ENCODE peak calls at places on chromosomes 2 and 18, in nine cellular contexts. N is IMR-90, M is prostate gland, E is right lobe of liver, Y is ovary, J is astrocyte, B is left ventricle myocardium inferior, U is WERI-Rb-1, C is MM.1S. P is an unnamed sample.

GRCh38 chr18:39945076-39945475 is 2010.0 kb upstream of the PIK3C3 start:
- DNase-seq in J (no peak), Y (no peak), C (no peak), N (no peak), U (no peak), M (no peak), E (no peak), B (no peak), P (no peak)

GRCh38 chr2:136423516-136423996 is 305.6 kb upstream of the CXCR4 start:
- DNase-seq in J (peak; percentile 22), N (peak; percentile 47), E (peak; percentile 68), C (peak; percentile 88), U (peak; percentile 81), Y (peak; percentile 67), B (peak; percentile 63), M (peak; percentile 49), P (peak; percentile 21)

GRCh38 chr2:146246017-146246733 is 1598.7 kb upstream of the ACVR2A start:
- DNase-seq in B (no peak), Y (no peak), J (peak; percentile 72), N (peak; percentile 72), E (no peak), U (no peak), M (no peak), C (peak; percentile 61), P (no peak)

GRCh38 chr2:70921839-70922590 is 13.7 kb upstream of the ATP6V1B1 start:
- DNase-seq in M (no peak), E (peak; percentile 25), J (peak; percentile 19), B (no peak), C (no peak), U (peak; percentile 77), N (peak; percentile 33), Y (no peak), P (no peak)

GRCh38 chr2:43604674-43605073 is 8.8 kb upstream of the THADA start:
- DNase-seq in J (no peak), M (no peak), E (no peak), Y (no peak), U (no peak), N (no peak), B (no peak), C (no peak), P (no peak)

GRCh38 chr18:43664487-43665008 is 387.3 kb upstream of the SYT4 start:
- DNase-seq in C (no peak), M (no peak), E (no peak), U (no peak), J (peak; percentile 10), Y (no peak), B (no peak), N (no peak), P (no peak)

GRCh38 chr2:128433911-128434550 is 115.4 kb upstream of the HS6ST1 start:
- DNase-seq in Y (peak; percentile 7), B (no peak), N (no peak), C (no peak), M (no peak), E (no peak), U (peak; percentile 3), J (no peak), P (no peak)

GRCh38 chr2:227472265-227473018 is 486 bp downstream of the AGFG1 start:
- DNase-seq in B (peak; percentile 45), E (peak; percentile 56), J (no peak), C (peak; percentile 44), N (no peak), U (peak; percentile 58), Y (peak; percentile 57), M (peak; percentile 7), P (no peak)

GRCh38 chr18:74115046-74115445 is 32.6 kb downstream of the FBXO15 start:
- DNase-seq in Y (no peak), C (no peak), B (no peak), J (peak; percentile 71), U (no peak), E (no peak), N (peak; percentile 88), M (no peak), P (no peak)

GRCh38 chr18:22563098-22563707 is 145.5 kb upstream of the CTAGE1 start:
- DNase-seq in N (peak; percentile 95), B (no peak), E (no peak), J (peak; percentile 94), M (peak; percentile 59), C (peak; percentile 67), Y (no peak), U (peak; percentile 18), P (peak; percentile 66)

GRCh38 chr18:22560797-22561196 is 143.1 kb upstream of the CTAGE1 start:
- DNase-seq in N (no peak), J (no peak), Y (no peak), U (no peak), E (no peak), C (no peak), M (no peak), B (no peak), P (no peak)

GRCh38 chr18:22566703-22567420 is 149.1 kb upstream of the CTAGE1 start:
- DNase-seq in B (no peak), Y (no peak), J (no peak), U (no peak), C (no peak), N (no peak), E (no peak), M (no peak), P (no peak)

GRCh38 chr18:22567794-22568193 is 150.1 kb upstream of the CTAGE1 start:
- DNase-seq in B (no peak), J (no peak), C (no peak), M (no peak), E (no peak), Y (no peak), N (no peak), U (no peak), P (no peak)

DNA sequence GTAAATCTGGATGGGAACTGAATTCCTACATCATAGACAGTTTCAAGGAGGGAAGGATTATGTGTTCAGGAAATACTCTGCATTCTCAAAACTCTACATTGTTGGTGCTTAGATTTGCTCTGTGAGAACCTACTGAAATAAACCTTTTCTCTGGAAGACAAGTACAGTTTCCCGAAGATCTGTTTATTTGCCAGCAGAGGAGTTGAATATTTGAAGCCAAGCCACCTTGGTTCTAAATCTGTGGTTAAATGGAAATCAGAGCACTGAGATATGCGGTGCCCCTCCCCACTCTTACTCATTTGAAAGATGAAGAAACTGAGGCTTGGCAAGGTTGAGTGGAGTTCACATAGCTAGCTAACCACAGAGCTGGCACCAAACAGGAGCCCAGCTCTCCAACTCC is 146.3 kb upstream of the CTAGE1 start:
- DNase-seq in U (no peak), C (no peak), J (peak; percentile 98), B (no peak), N (peak; percentile 71), M (no peak), Y (no peak), E (no peak), P (no peak)
- H3K27ac ChIP-seq in U (no peak overlapping the region), C (no peak overlapping the region), J (peak overlapping the region; percentile 55), B (no peak overlapping the region), N (no peak overlapping the region), M (no peak overlapping the region), Y (no peak overlapping the region), E (no peak overlapping the region), P (peak overlapping the region; percentile 10)

GRCh38 chr2:95074663-95075439 is 46.8 kb downstream of the MRPS5 start:
- DNase-seq in C (no peak), J (no peak), Y (no peak), M (no peak), U (no peak), E (no peak), B (no peak), N (no peak), P (no peak)

GRCh38 chr2:95071856-95072255 is 46.3 kb downstream of the MAL start:
- DNase-seq in J (no peak), E (no peak), N (no peak), M (no peak), B (no peak), U (no peak), Y (no peak), C (no peak), P (no peak)

GRCh38 chr2:95072424-95072823 is 46.9 kb downstream of the MAL start:
- DNase-seq in M (no peak), E (no peak), J (no peak), B (no peak), Y (no peak), N (no peak), U (no peak), C (no peak), P (no peak)

GRCh38 chr2:95075440-95075885 is 46.1 kb downstream of the MRPS5 start:
- DNase-seq in U (no peak), M (no peak), J (no peak), E (no peak), C (no peak), N (no peak), B (no peak), Y (no peak), P (no peak)

DNA sequence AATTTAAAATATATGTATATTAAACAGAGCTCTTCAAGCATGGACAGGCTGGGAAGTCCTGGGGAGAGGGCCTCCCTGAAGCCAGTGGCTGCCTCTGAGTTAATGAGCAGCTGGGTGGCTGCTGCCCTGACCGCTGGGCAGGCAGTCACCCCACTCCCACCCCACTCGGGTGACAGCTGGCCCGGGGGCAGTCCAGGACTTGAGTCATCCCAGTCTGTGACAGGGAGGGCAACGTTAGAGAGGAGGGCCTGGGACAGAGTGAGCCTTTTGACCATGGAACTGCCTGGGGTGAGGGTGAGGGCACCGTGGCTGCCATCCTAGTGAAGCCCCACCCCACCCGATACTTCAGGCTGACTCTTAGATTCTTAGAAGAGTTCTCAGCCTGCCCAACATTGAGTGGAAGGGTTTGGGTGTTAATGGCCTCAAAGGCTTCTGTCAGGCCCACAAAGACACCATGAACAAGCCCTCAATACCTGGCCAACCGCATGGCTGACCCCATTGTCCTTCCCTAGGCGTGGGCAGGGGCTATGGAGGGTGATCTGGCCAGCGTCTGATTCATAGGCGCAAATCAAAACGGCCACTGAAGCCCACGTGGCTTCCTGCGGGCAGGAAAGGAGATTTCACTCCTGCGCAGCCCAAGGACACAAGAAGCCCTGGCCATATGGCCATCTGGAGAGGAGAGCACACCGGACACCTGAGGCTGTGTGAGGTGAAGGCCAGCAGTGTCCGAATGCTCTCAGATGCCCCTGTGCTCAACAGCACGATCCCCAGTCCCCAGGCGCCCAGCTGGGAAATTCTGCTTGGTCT is 47.5 kb downstream of the MRPS5 start:
- DNase-seq in Y (no peak), B (no peak), N (no peak), J (no peak), E (no peak), M (no peak), U (peak; percentile 62), C (no peak), P (no peak)
- H3K27ac ChIP-seq in Y (no peak overlapping the region), B (no peak overlapping the region), N (no peak overlapping the region), J (no peak overlapping the region), E (no peak overlapping the region), M (no peak overlapping the region), U (peak overlapping the region; percentile 76), C (no peak overlapping the region), P (no peak overlapping the region)

GRCh38 chr2:24315669-24316068 is 44.7 kb downstream of the ITSN2 start:
- DNase-seq in U (no peak), N (no peak), M (no peak), J (no peak), B (no peak), E (no peak), Y (no peak), C (no peak), P (no peak)
- H3K27ac ChIP-seq in U (no peak overlapping the region), N (no peak overlapping the region), M (no peak overlapping the region), J (no peak overlapping the region), B (no peak overlapping the region), E (no peak overlapping the region), Y (no peak overlapping the region), C (no peak overlapping the region), P (no peak overlapping the region)

DNA sequence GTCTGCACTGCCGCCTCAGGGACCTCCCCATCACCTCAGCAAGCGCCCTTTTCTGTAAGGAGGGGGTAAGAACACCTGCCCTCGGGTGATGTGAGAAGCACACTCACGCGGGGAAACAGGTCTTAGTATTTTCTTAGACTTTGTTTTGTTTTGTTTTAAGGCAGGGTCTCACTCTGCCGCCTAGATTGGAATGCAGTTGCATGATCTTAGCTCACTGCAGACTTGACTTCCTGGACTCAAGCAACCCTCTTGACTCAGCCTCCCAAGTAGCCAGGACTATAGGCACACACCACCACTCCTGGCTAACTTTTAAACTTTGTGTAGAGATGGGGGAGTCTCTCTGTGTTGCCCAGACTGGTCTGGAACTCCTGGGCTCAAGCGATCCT is 37.1 kb downstream of the RAMP1 start:
- DNase-seq in N (peak; percentile 40), Y (no peak), M (no peak), J (peak; percentile 26), B (no peak), C (no peak), E (no peak), U (no peak), P (no peak)
- H3K27ac ChIP-seq in N (no peak overlapping the region), Y (no peak overlapping the region), M (peak overlapping the region; percentile 49), J (no peak overlapping the region), B (peak overlapping the region; percentile 96), C (no peak overlapping the region), E (no peak overlapping the region), U (no peak overlapping the region), P (peak overlapping the region; percentile 98)

P was measured in uterus.